ENCODE peak calls at places on chromosome 12, in four cellular contexts. J is uterus, S is suprapubic skin, D is adrenal gland. T is an unnamed sample.

GRCh38 chr12:109802828-109803227 is 30.4 kb downstream of the TRPV4 start:
- DNase-seq in J (no peak), S (no peak), D (no peak), T (no peak)

GRCh38 chr12:124517260-124518050 is 50.0 kb downstream of the NCOR2 start:
- DNase-seq in J (peak), S (peak), D (peak), T (no peak)

GRCh38 chr12:53215497-53215896 is 8.4 kb upstream of the ITGB7 start:
- DNase-seq in J (no peak), S (no peak), D (no peak), T (peak)

GRCh38 chr12:54360717-54361456 is 3.4 kb downstream of the GPR84 start:
- DNase-seq in J (peak), S (no peak), D (peak), T (peak)

GRCh38 chr12:132319359-132319950 is 9.9 kb downstream of the GALNT9 start:
- DNase-seq in J (no peak), S (no peak), D (no peak), T (no peak)

GRCh38 chr12:132066345-132066685 is 77.8 kb downstream of the DDX51 start:
- DNase-seq in J (no peak), S (no peak), D (no peak), T (peak)

GRCh38 chr12:131077931-131078391 is 124.3 kb downstream of the ADGRD1 start:
- DNase-seq in J (no peak), S (no peak), D (no peak), T (no peak)

GRCh38 chr12:125143491-125143890 is 78.3 kb downstream of the AACS start:
- DNase-seq in J (no peak), S (no peak), D (no peak), T (no peak)

GRCh38 chr12:70418101-70418500 is 52.0 kb downstream of the KCNMB4 start:
- DNase-seq in J (no peak), S (no peak), D (no peak), T (no peak)

GRCh38 chr12:79373896-79374499 is 316.8 kb downstream of the PAWR start:
- DNase-seq in J (no peak), S (no peak), D (no peak), T (no peak)

GRCh38 chr12:131784909-131785762 is 43.1 kb upstream of the MMP17 start:
- DNase-seq in J (no peak), S (no peak), D (no peak), T (no peak)

GRCh38 chr12:98698603-98699463 is 53.7 kb downstream of the APAF1 start:
- DNase-seq in J (peak), S (no peak), D (peak), T (peak)

GRCh38 chr12:57738142-57738474 is 434 bp downstream of the AGAP2 start:
- DNase-seq in J (no peak), S (no peak), D (no peak), T (no peak)

DNA sequence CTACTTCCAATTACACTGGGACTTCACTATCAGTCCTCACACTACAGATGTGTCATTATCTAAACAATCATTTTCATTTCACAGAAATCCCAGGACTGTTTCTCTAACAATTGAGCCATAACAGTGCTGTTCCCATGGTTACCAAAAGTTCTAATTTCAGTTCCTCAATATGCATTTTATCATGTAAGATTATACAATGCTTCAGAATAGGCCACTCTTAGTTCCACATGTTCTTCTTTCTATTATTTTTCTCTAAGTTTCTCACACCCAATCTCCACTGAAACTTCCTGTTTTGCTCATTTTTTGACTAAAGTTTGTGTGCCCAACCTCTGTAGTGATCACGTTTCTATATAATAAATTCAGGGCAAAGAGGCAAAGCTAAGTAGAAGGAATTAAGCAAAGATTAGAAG is 185.8 kb downstream of the DUSP6 start:
- DNase-seq in J (no peak), S (no peak), D (no peak), T (no peak)
- H3K4me3 ChIP-seq in J (no peak), S (no peak), D (no peak), T (no peak)

DNA sequence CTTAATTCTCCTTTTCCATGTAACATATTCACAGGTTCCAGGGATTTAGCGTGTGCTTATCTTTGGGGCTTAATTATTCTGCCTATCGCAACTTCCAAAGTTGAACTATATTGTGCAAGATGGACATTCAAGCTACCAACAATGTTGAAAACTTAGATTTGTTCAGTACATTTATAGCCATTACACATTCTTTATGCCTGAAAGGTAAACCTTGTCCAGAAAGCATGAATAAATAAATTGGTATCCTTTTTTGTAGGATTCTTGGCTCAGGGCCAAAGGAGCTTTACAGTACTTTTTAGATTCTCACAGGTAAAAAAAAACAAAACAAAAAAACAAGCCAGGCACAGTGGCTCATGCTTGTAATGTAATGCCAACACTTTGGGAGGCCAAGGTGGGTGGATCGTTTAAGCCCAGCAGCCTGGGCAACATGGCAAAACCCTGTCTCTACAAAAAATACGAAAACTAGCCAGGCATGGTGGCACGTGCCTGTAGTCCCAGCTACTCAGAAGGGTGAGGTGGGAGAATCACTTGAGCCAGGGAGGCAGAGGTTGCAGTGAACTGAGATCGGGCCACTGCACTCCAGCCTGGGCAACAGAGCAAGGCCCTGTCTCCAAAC is 3.2 kb downstream of the C12orf56 start:
- DNase-seq in J (no peak), S (no peak), D (no peak), T (no peak)
- TF ChIP-seq POLR2A in J (no peak), S (no peak), D (no peak), T (no peak)

GRCh38 chr12:27305673-27306504 is 26.7 kb upstream of the BMAL2 start:
- DNase-seq in J (no peak), S (no peak), D (no peak), T (no peak)
- TF ChIP-seq CTCF in J (peak), S (peak), D (peak), T (peak)

DNA sequence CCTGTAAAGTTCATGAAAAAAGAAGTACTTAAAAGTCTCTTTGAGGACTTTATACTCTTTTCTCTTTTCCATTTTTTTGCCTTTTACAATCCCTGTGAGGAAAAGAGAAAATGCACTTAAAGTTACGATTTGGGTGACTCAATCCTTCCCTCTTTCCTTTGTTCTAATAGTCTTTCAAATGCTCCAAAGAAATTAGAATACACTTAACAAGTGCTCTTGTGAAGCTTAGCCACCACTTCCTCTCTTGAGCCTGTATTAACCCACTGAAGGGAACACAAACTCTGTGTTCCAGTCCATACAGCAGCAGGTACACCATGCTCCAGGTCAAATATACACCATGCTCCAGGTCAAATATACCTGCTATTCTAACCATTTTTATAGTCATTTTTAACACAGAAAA is 581.1 kb upstream of the MGAT4C start:
- DNase-seq in J (no peak), S (no peak), D (no peak), T (no peak)
- H3K4me3 ChIP-seq in J (no peak), S (no peak), D (no peak), T (no peak)

DNA sequence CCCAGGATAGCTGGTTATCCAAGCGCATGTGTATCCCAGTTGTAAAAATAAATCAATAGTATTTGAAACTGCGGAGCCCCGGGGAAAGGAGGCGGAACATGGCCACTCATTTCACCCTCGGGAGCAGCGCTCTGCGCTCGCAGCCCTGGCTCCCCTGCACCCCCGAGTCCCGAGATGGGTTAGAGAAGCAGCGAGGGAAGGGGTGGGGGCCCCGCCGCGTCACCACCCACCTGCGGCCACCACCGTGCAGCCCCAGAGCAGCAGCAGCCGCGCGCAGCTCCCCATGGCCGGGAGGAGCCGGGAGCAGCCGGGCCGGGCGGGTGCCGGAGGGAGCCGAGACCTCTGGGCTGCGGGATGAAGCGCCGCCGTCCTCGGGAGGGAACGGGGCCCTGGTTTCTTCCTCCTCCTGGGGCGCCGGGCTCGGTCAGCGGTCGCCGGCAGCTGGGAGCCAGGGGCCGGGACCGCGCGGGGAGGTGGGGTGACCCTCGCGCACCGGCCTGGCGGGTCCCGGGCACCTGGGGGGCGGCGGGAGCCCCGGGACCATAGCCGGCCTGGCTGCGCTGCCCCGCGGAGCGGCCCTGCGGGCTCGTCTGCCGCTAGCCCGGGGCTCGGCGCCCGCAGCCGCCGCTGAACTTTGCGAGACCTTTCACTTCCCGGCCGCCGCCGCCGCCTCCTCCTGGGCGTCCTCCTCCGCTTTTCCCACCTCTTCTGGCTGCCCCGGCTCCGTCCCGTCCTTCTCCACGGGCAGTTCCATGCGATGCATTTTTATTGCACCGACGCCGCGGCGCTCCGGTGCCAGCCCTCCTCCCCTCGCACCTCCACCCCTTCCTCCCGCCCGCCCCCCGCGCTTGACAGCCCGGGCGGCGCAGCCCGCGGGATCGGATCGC is at the start of gene NTN4:
- DNase-seq in J (peak), S (no peak), D (peak), T (peak)
- TF ChIP-seq POLR2A in J (no peak), S (no peak), D (peak), T (no peak)

DNA sequence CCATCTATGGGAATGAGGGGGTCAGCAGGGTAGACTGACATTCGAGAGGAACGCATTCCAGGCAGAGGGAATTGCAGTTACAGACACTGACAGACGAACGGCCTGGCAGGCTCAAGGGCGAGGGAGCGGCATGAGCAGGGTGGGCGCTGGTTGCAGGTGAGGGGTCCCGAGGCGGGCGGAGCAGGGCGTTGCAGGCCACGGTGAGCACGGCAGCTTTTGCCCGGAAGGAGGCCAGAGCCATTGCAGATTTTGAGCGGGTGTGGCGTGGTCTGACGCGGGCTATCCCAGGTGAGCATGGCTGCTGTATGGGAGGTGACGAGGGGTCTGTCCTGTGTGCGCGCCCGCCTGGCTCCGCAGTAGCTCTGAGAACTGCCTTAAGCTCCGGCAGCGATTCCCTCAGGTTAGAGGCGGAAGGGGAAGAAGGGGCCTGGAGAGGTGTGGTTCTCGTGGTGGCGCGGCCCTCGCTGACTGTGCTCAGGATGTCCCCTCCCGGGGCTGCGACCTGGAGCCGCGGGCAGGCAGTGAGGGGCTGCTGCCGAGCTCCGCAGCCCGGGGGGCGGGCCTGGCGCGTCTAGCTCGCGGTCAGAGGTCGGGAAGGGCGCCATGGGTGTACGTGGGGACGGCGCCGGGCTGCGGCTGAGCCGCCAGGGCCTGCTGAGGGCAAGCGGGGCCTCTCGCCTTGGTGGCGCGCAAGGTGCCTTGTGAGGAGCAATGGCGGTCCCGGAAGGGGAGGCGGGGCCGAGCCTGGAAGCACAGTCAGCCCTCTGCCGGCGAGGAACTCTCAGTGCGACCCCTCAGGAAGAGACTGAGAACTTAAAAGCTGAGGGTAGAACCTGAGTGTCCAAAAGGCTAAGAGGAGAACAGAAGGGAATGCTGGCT is 177.1 kb downstream of the CACNA1C start:
- DNase-seq in J (no peak), S (no peak), D (no peak), T (no peak)
- TF ChIP-seq CTCF in J (no peak), S (no peak), D (no peak), T (no peak)

GRCh38 chr12:1575287-1575798 is 19.0 kb downstream of the FBXL14 start:
- DNase-seq in J (peak), S (no peak), D (no peak), T (no peak)
- H3K4me3 ChIP-seq in J (peak), S (no peak), D (no peak), T (no peak)

DNA sequence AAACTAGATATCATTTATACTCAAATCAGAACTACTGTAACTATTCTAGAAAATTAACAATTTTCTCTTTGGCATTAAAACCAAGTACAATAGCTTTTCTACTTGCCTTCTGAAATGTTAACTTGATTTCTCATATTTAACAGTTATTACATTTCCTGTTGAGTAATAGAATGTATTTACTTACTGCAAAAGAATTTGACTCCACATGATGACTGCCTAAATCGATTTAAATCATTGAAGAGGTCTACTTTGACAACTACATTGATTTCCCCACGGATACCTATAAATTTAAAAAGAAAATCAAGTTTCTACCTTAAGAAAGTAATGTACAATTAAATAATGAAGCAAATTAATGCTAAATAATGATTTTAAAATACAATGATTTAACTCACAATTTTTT is 18.9 kb downstream of the C2CD5 start:
- DNase-seq in J (no peak), S (no peak), D (no peak), T (no peak)
- TF ChIP-seq POLR2A in J (no peak), S (no peak), D (no peak), T (no peak)

GRCh38 chr12:51025748-51026654 is at the start of gene SLC11A2:
- DNase-seq in J (peak), S (peak), D (peak), T (peak)
- TF ChIP-seq CTCF in J (no peak), S (peak), D (no peak), T (peak)

GRCh38 chr12:110995016-110995415 is 74.6 kb upstream of the MYL2 start:
- DNase-seq in J (no peak), S (no peak), D (no peak), T (no peak)

GRCh38 chr12:110996415-110996814 is 76.0 kb upstream of the MYL2 start:
- DNase-seq in J (no peak), S (no peak), D (no peak), T (no peak)

GRCh38 chr12:110993425-110993824 is 73.0 kb upstream of the MYL2 start:
- DNase-seq in J (no peak), S (no peak), D (no peak), T (no peak)

GRCh38 chr12:110995615-110996014 is 75.2 kb upstream of the MYL2 start:
- DNase-seq in J (no peak), S (no peak), D (no peak), T (no peak)

GRCh38 chr12:110992909-110993308 is 72.5 kb upstream of the MYL2 start:
- DNase-seq in J (no peak), S (no peak), D (no peak), T (no peak)
- H3K4me3 ChIP-seq in J (no peak), S (no peak), D (no peak), T (no peak)

T was measured in Peyer's patch.